ENCODE peak calls at places on chromosomes 4 and X, in eight cellular contexts. B, L, R, Q, H, J, D and F are unnamed samples.

GRCh38 chr4:20254517-20255250 is 3.0 kb downstream of the SLIT2 start:
- DNase-seq in B (no peak), L (no peak), R (no peak), Q (no peak), H (no peak), J (peak; percentile 8), D (peak; percentile 30), F (no peak)

GRCh38 chr4:183434264-183435045 is 10.0 kb upstream of the CDKN2AIP start:
- DNase-seq in B (no peak), L (no peak), R (no peak), Q (no peak), H (no peak), J (no peak), D (no peak), F (no peak)

GRCh38 chrX:25523574-25523973 is 507.8 kb upstream of the ARX start:
- DNase-seq in B (no peak), L (peak; percentile 10), R (peak; percentile 1), Q (no peak), H (peak; percentile 5), J (peak; percentile 18), D (no peak), F (no peak)

GRCh38 chr4:139222215-139222614 is 45.2 kb upstream of the ELF2 start:
- DNase-seq in B (no peak), L (no peak), R (no peak), Q (no peak), H (no peak), J (no peak), D (no peak), F (no peak)

GRCh38 chrX:47224266-47224895 is 5.9 kb downstream of the CDK16 start:
- DNase-seq in B (no peak), L (no peak), R (no peak), Q (no peak), H (no peak), J (no peak), D (no peak), F (no peak)

GRCh38 chr4:145183023-145183422 is 2.6 kb upstream of the OTUD4 start:
- DNase-seq in B (no peak), L (no peak), R (no peak), Q (no peak), H (peak; percentile 11), J (no peak), D (no peak), F (no peak)

GRCh38 chr4:24559889-24560288 is 24.5 kb downstream of the DHX15 start:
- DNase-seq in B (no peak), L (no peak), R (no peak), Q (no peak), H (no peak), J (no peak), D (no peak), F (no peak)

GRCh38 chr4:151850751-151851150 is 89.9 kb upstream of the GATB start:
- DNase-seq in B (no peak), L (no peak), R (no peak), Q (no peak), H (no peak), J (no peak), D (no peak), F (no peak)

GRCh38 chr4:55445921-55446577 is 50.3 kb downstream of the TMEM165 start:
- DNase-seq in B (no peak), L (no peak), R (no peak), Q (no peak), H (no peak), J (no peak), D (no peak), F (no peak)

GRCh38 chr4:40301592-40301991 is 33.5 kb upstream of the CHRNA9 start:
- DNase-seq in B (peak; percentile 70), L (no peak), R (peak; percentile 98), Q (peak; percentile 68), H (no peak), J (no peak), D (no peak), F (peak; percentile 90)

GRCh38 chr4:109233585-109233984 is 68.9 kb downstream of the COL25A1 start:
- DNase-seq in B (no peak), L (no peak), R (no peak), Q (no peak), H (no peak), J (no peak), D (no peak), F (no peak)

GRCh38 chrX:19870710-19871490 is 16.5 kb downstream of the SH3KBP1 start:
- DNase-seq in B (no peak), L (no peak), R (no peak), Q (no peak), H (no peak), J (no peak), D (no peak), F (no peak)

GRCh38 chr4:123479944-123480343 is 83.3 kb downstream of the SPRY1 start:
- DNase-seq in B (no peak), L (no peak), R (peak; percentile 20), Q (no peak), H (no peak), J (no peak), D (no peak), F (no peak)

GRCh38 chrX:37361596-37361995 is 12.4 kb downstream of the PRRG1 start:
- DNase-seq in B (no peak), L (no peak), R (no peak), Q (no peak), H (no peak), J (no peak), D (no peak), F (no peak)

GRCh38 chr4:11535333-11535732 is 106.6 kb upstream of the HS3ST1 start:
- DNase-seq in B (no peak), L (no peak), R (no peak), Q (no peak), H (no peak), J (no peak), D (no peak), F (no peak)

GRCh38 chr4:39706829-39707511 is 9.0 kb downstream of the UBE2K start:
- DNase-seq in B (no peak), L (no peak), R (no peak), Q (no peak), H (no peak), J (no peak), D (no peak), F (no peak)

GRCh38 chrX:139429913-139430312 is 100.6 kb upstream of the F9 start:
- DNase-seq in B (no peak), L (no peak), R (no peak), Q (no peak), H (no peak), J (no peak), D (no peak), F (no peak)

GRCh38 chr4:1879491-1879890 is 8.3 kb downstream of the NSD2 start:
- DNase-seq in B (no peak), L (no peak), R (no peak), Q (no peak), H (no peak), J (no peak), D (no peak), F (no peak)

GRCh38 chrX:54413753-54414152 is 26.5 kb upstream of the TSR2 start:
- DNase-seq in B (no peak), L (no peak), R (no peak), Q (no peak), H (no peak), J (no peak), D (no peak), F (no peak)

GRCh38 chrX:74421181-74422028 is at the start of gene SLC16A2:
- DNase-seq in B (peak; percentile 9), L (peak; percentile 72), R (no peak), Q (peak; percentile 0), H (no peak), J (peak; percentile 82), D (peak; percentile 72), F (peak; percentile 46)

GRCh38 chrX:74422576-74423288 is 1.4 kb downstream of the SLC16A2 start:
- DNase-seq in B (no peak), L (no peak), R (no peak), Q (no peak), H (no peak), J (peak; percentile 51), D (peak; percentile 71), F (no peak)

GRCh38 chrX:74423289-74423985 is 2.1 kb downstream of the SLC16A2 start:
- DNase-seq in B (no peak), L (no peak), R (no peak), Q (no peak), H (no peak), J (no peak), D (no peak), F (no peak)

GRCh38 chrX:74420194-74421035 is 878 bp upstream of the SLC16A2 start:
- DNase-seq in B (no peak), L (peak; percentile 60), R (no peak), Q (no peak), H (no peak), J (peak; percentile 62), D (peak; percentile 81), F (peak; percentile 3)

GRCh38 chrX:74422029-74422352 is 698 bp downstream of the SLC16A2 start:
- DNase-seq in B (no peak), L (no peak), R (no peak), Q (no peak), H (no peak), J (no peak), D (peak; percentile 36), F (no peak)
- H3K27ac ChIP-seq in B (no peak overlapping the region), L (peak overlapping the region; percentile 94), R (no peak overlapping the region), Q (no peak overlapping the region), H (no peak overlapping the region), J (peak overlapping the region; percentile 88), D (no peak overlapping the region), F (no peak overlapping the region)

GRCh38 chrX:153488231-153488914 is 6.4 kb upstream of the BGN start:
- DNase-seq in B (no peak), L (no peak), R (no peak), Q (no peak), H (peak; percentile 37), J (peak; percentile 47), D (peak; percentile 69), F (no peak)
- H3K27ac ChIP-seq in B (no peak overlapping the region), L (peak overlapping the region; percentile 50), R (no peak overlapping the region), Q (no peak overlapping the region), H (no peak overlapping the region), J (peak overlapping the region; percentile 76), D (no peak overlapping the region), F (no peak overlapping the region)

DNA sequence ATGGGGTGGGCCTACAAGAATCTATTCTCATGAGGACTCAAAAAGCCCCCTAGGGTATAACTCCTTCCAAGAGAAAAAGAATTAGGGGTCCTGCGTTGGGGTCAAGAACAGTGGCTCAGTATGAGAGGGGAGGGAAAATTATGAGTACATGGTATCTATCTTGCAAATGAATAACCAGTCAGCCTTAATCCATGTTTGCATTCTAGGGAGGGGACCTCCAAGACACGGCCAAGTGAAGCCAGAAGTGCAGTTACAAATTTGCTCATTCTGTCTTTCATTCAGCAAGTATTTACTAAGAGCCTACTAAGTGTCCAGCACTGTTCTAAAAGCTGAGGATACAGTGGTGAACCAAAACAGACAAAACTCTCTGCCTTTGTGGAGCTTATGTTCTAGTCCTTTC is 76.2 kb downstream of the COQ2 start:
- DNase-seq in B (no peak), L (peak; percentile 12), R (no peak), Q (no peak), H (no peak), J (no peak), D (no peak), F (no peak)
- H3K27ac ChIP-seq in B (no peak overlapping the region), L (peak overlapping the region; percentile 81), R (no peak overlapping the region), Q (no peak overlapping the region), H (no peak overlapping the region), J (no peak overlapping the region), D (no peak overlapping the region), F (no peak overlapping the region)

DNA sequence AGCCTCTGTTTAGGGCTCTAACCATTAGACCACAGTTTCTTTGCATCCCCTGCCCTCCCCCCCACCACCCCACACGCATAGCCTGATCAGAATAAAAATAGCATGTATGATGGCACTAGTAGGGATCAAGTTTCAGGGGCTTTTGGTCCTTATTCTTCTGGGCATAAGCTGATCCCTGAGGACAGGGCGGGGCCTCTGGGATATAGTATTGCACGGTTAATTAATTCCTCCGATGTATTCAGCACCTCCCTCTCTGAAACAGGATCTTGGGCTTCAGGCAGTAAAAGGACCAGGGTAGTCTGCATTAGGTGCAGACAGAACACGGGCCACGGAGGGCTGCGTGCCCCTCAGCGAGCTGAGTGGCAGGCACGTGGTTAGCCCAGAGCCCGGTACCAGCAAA is 57.1 kb downstream of the ELF4 start:
- DNase-seq in B (no peak), L (no peak), R (no peak), Q (no peak), H (no peak), J (no peak), D (no peak), F (no peak)
- H3K27ac ChIP-seq in B (no peak overlapping the region), L (no peak overlapping the region), R (no peak overlapping the region), Q (no peak overlapping the region), H (no peak overlapping the region), J (no peak overlapping the region), D (no peak overlapping the region), F (no peak overlapping the region)